ENCODE peak calls at places on chromosome 6, in four cellular contexts. Q, N, H and W are unnamed samples.

GRCh38 chr6:3616565-3617176 is 134.8 kb downstream of the PXDC1 start:
- DNase-seq in N (no peak), H (no peak), Q (no peak), W (no peak)

GRCh38 chr6:114844359-114844758 is 501.5 kb upstream of the HS3ST5 start:
- DNase-seq in N (no peak), H (no peak), Q (no peak), W (no peak)

GRCh38 chr6:169326067-169326799 is 72.6 kb upstream of the THBS2 start:
- DNase-seq in Q (peak; percentile 23), N (no peak), H (peak; percentile 54), W (no peak)

GRCh38 chr6:43799671-43800623 is 29.9 kb downstream of the VEGFA start:
- DNase-seq in N (no peak), Q (no peak), H (no peak), W (no peak)

GRCh38 chr6:150575840-150576239 is 23.8 kb upstream of the PLEKHG1 start:
- DNase-seq in H (no peak), Q (no peak), N (no peak), W (no peak)

GRCh38 chr6:1765160-1765900 is 155.6 kb downstream of the FOXC1 start:
- DNase-seq in Q (no peak), H (no peak), N (no peak), W (no peak)

GRCh38 chr6:26556263-26557070 is 18.3 kb downstream of the HMGN4 start:
- DNase-seq in H (peak; percentile 93), Q (no peak), N (no peak), W (peak; percentile 95)

GRCh38 chr6:163189609-163190008 is 224.9 kb upstream of the QKI start:
- DNase-seq in H (no peak), Q (no peak), N (no peak), W (no peak)

GRCh38 chr6:126650931-126651330 is 311.0 kb downstream of the CENPW start:
- DNase-seq in Q (no peak), N (no peak), H (no peak), W (no peak)

GRCh38 chr6:3287308-3287707 is 28.6 kb downstream of the PSMG4 start:
- DNase-seq in H (no peak), Q (no peak), N (no peak), W (no peak)

GRCh38 chr6:79686698-79687309 is 55.7 kb downstream of the SH3BGRL2 start:
- DNase-seq in N (no peak), H (no peak), Q (no peak), W (no peak)

GRCh38 chr6:8499540-8499939 is 64.2 kb upstream of the SLC35B3 start:
- DNase-seq in Q (no peak), N (no peak), H (peak; percentile 10), W (no peak)

GRCh38 chr6:90533615-90534336 is 53.1 kb downstream of the MAP3K7 start:
- DNase-seq in Q (no peak), N (no peak), H (no peak), W (no peak)

GRCh38 chr6:110509617-110510231 is 33.3 kb upstream of the SLC22A16 start:
- DNase-seq in H (peak; percentile 46), N (no peak), Q (no peak), W (no peak)

GRCh38 chr6:24646771-24647170 is 780 bp upstream of the KIAA0319 start:
- DNase-seq in H (no peak), N (no peak), Q (no peak), W (no peak)

GRCh38 chr6:70398783-70399730 is 14.3 kb upstream of the FAM135A start:
- DNase-seq in N (no peak), Q (no peak), H (peak; percentile 96), W (peak; percentile 78)

GRCh38 chr6:47810885-47811284 is 29.1 kb downstream of the OPN5 start:
- DNase-seq in Q (no peak), N (no peak), H (peak; percentile 16), W (no peak)

GRCh38 chr6:148932731-148933130 is 185.9 kb downstream of the UST start:
- DNase-seq in Q (no peak), N (no peak), H (no peak), W (no peak)

GRCh38 chr6:13565921-13566320 is 8.5 kb upstream of the SIRT5 start:
- DNase-seq in H (no peak), Q (no peak), N (no peak), W (no peak)

GRCh38 chr6:12160350-12160749 is 129.8 kb upstream of the EDN1 start:
- DNase-seq in Q (no peak), N (no peak), H (no peak), W (no peak)

GRCh38 chr6:7051780-7052440 is 55.9 kb upstream of the RREB1 start:
- DNase-seq in H (no peak), N (no peak), Q (no peak), W (no peak)

GRCh38 chr6:29828471-29828797 is 809 bp downstream of the HLA-G start:
- DNase-seq in H (no peak), N (no peak), Q (no peak), W (no peak)

GRCh38 chr6:13327691-13328075 is 654 bp downstream of the TBC1D7 start:
- DNase-seq in H (no peak), N (no peak), Q (no peak), W (peak; percentile 56)

GRCh38 chr6:5085638-5086293 is 625 bp downstream of the PPP1R3G start:
- DNase-seq in Q (no peak), H (no peak), N (no peak), W (no peak)

GRCh38 chr6:99606670-99607415 is at the start of gene PRDM13:
- DNase-seq in Q (no peak), N (no peak), H (no peak), W (no peak)
- TF ChIP-seq CBX5 in Q (no peak), N (no peak), H (no peak), W (no peak)

GRCh38 chr6:124200661-124201060 is 397.0 kb downstream of the NKAIN2 start:
- DNase-seq in N (no peak), Q (no peak), H (no peak), W (no peak)
- TF ChIP-seq CBX5 in N (no peak), Q (no peak), H (no peak), W (no peak)

DNA sequence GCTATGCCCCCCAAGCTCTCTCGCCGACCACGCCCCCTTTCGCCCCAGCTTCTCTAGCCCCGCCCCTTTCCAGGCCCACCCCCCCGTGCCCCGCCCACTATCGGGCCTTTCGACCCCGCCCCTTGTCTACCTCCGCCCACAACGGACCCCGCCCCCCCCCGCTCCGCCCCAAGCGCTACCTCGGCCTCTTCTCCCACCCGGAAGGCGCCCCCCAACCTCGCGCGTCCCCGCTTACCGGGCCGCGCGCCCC is 201 bp downstream of the ZBTB22 start:
- DNase-seq in N (no peak), Q (no peak), H (no peak), W (peak; percentile 96)
- TF ChIP-seq CBX5 in N (no peak), Q (no peak), H (no peak), W (no peak)

DNA sequence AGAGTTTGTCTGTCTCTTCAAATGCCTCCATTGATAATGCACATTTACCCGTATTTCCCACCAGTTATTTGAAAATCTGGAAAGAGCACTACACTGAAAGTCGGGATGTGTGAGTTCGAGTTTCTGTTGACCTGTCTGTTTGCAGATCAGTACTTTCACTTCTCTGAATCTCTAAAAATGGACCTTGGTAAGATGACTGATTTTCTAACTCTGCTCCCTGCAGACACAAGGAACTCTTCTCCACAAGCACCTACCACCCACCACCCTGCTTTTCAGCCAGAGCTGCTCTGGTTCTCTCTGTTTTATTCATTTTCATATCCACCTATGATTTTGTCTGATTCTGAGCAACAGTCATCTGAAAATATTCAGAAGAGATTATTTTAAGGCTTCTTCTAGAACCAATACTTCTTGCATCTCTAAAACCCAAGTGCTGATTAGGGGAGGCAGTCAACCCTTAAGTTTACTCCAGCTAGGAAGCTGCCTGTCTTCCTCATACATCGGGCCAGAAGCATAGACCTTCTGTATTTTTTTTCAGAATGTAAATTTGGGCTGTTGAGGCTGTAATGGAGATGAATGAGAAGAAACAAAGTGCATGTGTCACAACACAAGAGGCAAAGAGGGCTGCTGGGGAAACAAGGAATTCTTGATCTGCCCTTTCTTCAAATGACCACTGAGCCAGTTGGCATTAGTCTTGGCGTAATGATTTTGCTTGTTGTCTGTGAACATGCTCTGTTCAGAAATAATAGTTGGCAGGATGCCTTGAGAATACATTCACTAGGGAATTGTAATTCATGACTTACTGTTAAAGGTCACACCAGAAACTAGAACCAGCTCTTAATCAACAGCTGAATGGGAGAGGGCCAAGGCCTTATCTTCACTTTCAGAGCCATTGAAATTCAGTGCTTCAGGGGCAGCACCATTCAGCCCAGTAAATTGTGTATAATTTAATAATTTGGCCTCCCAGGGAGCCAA is 85.4 kb upstream of the MYLIP start:
- DNase-seq in N (peak; percentile 62), H (no peak), Q (no peak), W (no peak)
- TF ChIP-seq CBX5 in N (peak; percentile 47), H (no peak), Q (no peak), W (no peak)

GRCh38 chr6:134449004-134449403 is 131.1 kb upstream of the SGK1 start:
- DNase-seq in N (no peak), H (no peak), Q (no peak), W (no peak)

GRCh38 chr6:134446901-134447300 is 129.0 kb upstream of the SGK1 start:
- DNase-seq in H (no peak), Q (no peak), N (no peak), W (no peak)

GRCh38 chr6:134446228-134446848 is 128.4 kb upstream of the SGK1 start:
- DNase-seq in H (no peak), Q (no peak), N (no peak), W (no peak)

GRCh38 chr6:134447423-134447822 is 129.5 kb upstream of the SGK1 start:
- DNase-seq in Q (no peak), N (no peak), H (no peak), W (no peak)

DNA sequence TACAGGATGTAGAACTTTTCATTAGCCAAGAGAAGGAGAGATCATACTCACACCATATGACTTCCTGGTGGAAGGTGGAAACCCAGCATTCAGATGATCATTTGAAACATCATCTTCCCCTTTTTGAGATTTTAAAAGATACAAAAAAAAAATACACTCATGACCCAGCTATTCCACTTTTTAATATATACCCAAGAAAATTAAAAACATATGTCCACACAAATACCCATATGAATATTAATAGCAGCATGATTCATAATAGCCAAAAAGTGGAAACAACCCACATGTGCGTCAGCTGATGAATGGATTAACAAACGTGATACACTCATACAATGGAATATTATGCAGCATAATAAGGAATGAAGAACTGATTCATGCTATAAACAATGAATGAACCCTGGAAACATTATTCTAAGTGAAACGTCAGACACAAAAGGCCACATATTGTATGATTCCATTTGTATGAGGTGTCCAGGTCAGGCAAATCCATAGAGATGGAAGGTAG is 130.0 kb upstream of the SGK1 start:
- DNase-seq in Q (no peak), N (no peak), H (no peak), W (no peak)
- TF ChIP-seq CBX5 in Q (no peak), N (no peak), H (no peak), W (no peak)